ENCODE peak calls at places on chromosomes 4 and X, in seven cellular contexts. R is colonic mucosa, Z is AG10803, E is endothelial cell of umbilical vein, V is heart left ventricle, T is adrenal gland, X is MM.1S. I is an unnamed sample.

GRCh38 chr4:16050669-16051068 is 33.2 kb downstream of the PROM1 start:
- DNase-seq in R (no peak), Z (no peak), E (no peak), V (no peak), T (no peak), X (no peak), I (no peak)

GRCh38 chr4:4673070-4673469 is 131.2 kb upstream of the STX18 start:
- DNase-seq in R (peak), Z (peak), E (peak), V (no peak), T (no peak), X (no peak), I (no peak)

GRCh38 chr4:56320293-56320692 is 67.0 kb downstream of the AASDH start:
- DNase-seq in R (no peak), Z (peak), E (no peak), V (no peak), T (no peak), X (no peak), I (no peak)

GRCh38 chrX:128464091-128464490 is 411.9 kb upstream of the ACTRT1 start:
- DNase-seq in R (no peak), Z (no peak), E (no peak), V (no peak), T (no peak), X (no peak), I (no peak)

GRCh38 chrX:103211012-103211715 is 3.7 kb upstream of the BEX4 start:
- DNase-seq in R (peak), Z (peak), E (peak), V (no peak), T (peak), X (peak), I (no peak)

GRCh38 chr4:135777386-135777785 is 1575.8 kb upstream of the PABPC4L start:
- DNase-seq in R (no peak), Z (no peak), E (no peak), V (no peak), T (no peak), X (no peak), I (no peak)

GRCh38 chr4:39637572-39638357 is 900 bp downstream of the SMIM14 start:
- DNase-seq in R (peak), Z (peak), E (peak), V (peak), T (peak), X (peak), I (peak)

GRCh38 chrX:129318375-129318774 is 204.9 kb downstream of the SMARCA1 start:
- DNase-seq in R (peak), Z (peak), E (peak), V (no peak), T (no peak), X (peak), I (no peak)

GRCh38 chrX:115018944-115019343 is 1.5 kb upstream of the IL13RA2 start:
- DNase-seq in R (no peak), Z (peak), E (no peak), V (no peak), T (no peak), X (no peak), I (no peak)

GRCh38 chrX:119105826-119106225 is 21.8 kb downstream of the KIAA1210 start:
- DNase-seq in R (no peak), Z (peak), E (no peak), V (no peak), T (no peak), X (no peak), I (no peak)

GRCh38 chr4:188841523-188841922 is 702.3 kb downstream of the TRIML1 start:
- DNase-seq in R (no peak), Z (no peak), E (no peak), V (no peak), T (no peak), X (no peak), I (no peak)

GRCh38 chr4:177016541-177017141 is 223.9 kb upstream of the VEGFC start:
- DNase-seq in R (no peak), Z (peak), E (no peak), V (no peak), T (no peak), X (no peak), I (no peak)

GRCh38 chr4:123415977-123416376 is 19.4 kb downstream of the SPRY1 start:
- DNase-seq in R (no peak), Z (peak), E (peak), V (no peak), T (no peak), X (no peak), I (no peak)

GRCh38 chr4:123419885-123420743 is 23.5 kb downstream of the SPRY1 start:
- DNase-seq in R (no peak), Z (no peak), E (no peak), V (no peak), T (no peak), X (no peak), I (no peak)

GRCh38 chr4:123416462-123416861 is 19.9 kb downstream of the SPRY1 start:
- DNase-seq in R (no peak), Z (no peak), E (no peak), V (no peak), T (no peak), X (no peak), I (no peak)

GRCh38 chr4:123417813-123418212 is 21.2 kb downstream of the SPRY1 start:
- DNase-seq in R (no peak), Z (peak), E (no peak), V (no peak), T (no peak), X (no peak), I (no peak)

DNA sequence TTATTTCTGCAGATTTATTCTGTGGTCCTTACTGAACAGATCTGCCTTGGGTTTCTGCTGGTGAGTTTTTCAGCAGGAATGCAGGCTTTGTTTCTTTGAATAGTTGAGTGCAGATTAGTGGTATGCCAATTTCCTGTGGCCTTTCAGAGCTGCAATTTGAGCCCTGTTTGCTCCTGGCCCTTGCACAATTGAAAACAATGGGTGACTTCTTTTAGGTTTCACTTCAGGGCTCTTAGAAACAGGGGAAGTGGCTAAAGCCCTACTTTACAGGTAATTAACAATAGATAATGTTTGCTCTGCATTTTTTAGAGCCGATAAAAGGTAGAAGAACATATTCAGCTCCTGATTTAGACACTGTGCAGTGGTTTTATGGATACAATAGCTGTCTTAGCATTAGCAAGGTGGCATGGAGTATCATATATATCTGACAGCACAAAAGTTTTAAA is 21.9 kb downstream of the SPRY1 start:
- DNase-seq in R (no peak), Z (peak), E (peak), V (no peak), T (peak), X (peak), I (no peak)
- H3K4me3 ChIP-seq in R (no peak), Z (peak), E (no peak), V (no peak), T (no peak), X (peak), I (no peak)

DNA sequence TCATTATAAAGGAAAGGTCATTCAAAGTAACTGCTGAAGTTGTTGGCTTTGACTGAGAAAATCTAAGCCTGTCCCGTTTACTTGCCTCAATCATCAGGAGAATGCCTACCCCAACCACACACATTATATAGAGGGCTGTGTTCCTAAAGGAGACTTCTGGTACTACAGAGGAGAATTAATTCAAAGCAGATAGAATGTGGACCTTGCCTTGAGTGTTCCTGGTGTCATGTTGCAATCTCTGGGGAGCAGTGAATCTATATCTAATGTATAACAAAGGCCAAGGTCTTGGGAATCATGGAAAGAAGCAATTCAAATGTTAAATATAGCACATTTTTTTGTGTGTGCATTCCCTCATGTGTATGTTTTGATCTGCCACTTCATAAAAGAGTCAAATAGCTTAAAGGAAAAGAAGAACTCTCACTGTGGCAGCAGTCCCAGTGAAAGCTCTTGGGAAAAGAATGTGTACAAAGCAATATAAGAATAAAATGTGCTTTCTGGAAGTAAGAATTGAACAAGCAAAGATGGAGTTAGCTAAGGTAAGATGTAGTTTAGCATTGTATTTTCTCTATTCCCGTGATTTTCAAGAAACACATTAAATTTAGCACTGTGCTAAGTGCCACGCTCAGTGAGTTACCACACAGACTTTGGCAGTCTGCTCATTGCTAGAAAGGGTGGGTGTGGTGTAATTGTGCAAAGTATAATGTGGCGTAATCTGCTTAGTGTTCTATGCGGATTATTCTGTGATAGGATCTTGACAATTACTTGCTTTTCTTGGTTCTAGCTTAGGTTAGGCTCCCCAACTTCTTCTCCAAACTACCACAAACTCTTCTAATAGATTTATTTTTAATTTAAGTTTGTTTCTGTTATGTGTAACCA is 13.7 kb downstream of the ADH6 start:
- DNase-seq in R (peak), Z (peak), E (no peak), V (no peak), T (no peak), X (no peak), I (no peak)
- TF ChIP-seq CTCF in R (no peak), Z (peak), E (no peak), V (no peak), T (no peak), X (no peak), I (no peak)

DNA sequence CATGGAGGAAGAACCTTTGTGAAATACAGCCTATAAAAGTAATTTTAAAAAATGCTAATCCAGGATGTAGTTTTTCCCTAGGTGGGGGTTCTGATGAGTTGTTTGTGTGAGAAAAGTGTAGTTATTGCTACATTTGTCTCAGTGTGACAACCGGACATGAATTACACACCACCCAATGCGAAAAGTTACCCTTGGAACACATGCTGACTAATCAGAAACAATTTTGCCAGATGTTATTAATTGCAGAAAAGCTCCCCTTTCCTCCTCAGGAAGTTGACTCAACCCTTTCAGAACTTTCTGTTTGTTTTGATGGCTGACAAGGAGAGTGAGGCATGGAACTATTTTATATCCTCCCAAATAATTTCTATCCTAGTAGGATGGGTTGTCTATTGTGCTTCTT is 38.1 kb upstream of the EDA2R start:
- DNase-seq in R (no peak), Z (peak), E (peak), V (no peak), T (no peak), X (peak), I (no peak)
- H3K4me3 ChIP-seq in R (no peak), Z (no peak), E (no peak), V (no peak), T (no peak), X (no peak), I (no peak)

DNA sequence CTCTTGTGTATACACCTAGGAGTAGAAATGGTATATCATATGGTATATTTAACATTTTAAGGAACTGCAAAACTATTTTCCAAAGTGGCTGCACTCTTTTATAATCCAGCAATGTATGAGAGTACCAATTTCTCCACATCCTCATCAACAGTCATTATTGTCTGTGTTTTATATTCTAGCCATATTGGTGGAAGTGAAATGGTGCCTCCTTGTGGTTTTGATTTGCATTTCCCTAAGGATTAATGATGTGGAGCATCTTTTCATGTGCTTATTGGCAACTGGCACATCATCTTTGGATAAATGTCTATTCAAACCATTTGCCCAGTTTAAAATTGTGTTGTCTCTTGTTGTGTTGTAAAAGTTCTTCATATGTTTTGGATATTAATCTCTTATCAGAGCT is 9.6 kb downstream of the BMP15 start:
- DNase-seq in R (no peak), Z (peak), E (peak), V (no peak), T (no peak), X (no peak), I (no peak)
- TF ChIP-seq CTCF in R (peak), Z (peak), E (no peak), V (peak), T (no peak), X (peak), I (peak)

GRCh38 chrX:153245288-153245731 is 66.2 kb downstream of the MAGEA1 start:
- DNase-seq in R (no peak), Z (no peak), E (peak), V (no peak), T (no peak), X (no peak), I (no peak)
- H3K4me3 ChIP-seq in R (no peak), Z (no peak), E (no peak), V (no peak), T (no peak), X (no peak), I (no peak)

GRCh38 chrX:4277122-4277521 is 563.7 kb upstream of the PRKX start:
- DNase-seq in R (no peak), Z (no peak), E (no peak), V (no peak), T (no peak), X (peak), I (no peak)
- TF ChIP-seq CTCF in R (no peak), Z (no peak), E (no peak), V (no peak), T (no peak), X (peak), I (no peak)

GRCh38 chr4:173990126-173990878 is 293.2 kb downstream of the FBXO8 start:
- DNase-seq in R (no peak), Z (peak), E (peak), V (no peak), T (no peak), X (peak), I (no peak)
- H3K4me3 ChIP-seq in R (no peak), Z (no peak), E (no peak), V (no peak), T (no peak), X (no peak), I (no peak)

DNA sequence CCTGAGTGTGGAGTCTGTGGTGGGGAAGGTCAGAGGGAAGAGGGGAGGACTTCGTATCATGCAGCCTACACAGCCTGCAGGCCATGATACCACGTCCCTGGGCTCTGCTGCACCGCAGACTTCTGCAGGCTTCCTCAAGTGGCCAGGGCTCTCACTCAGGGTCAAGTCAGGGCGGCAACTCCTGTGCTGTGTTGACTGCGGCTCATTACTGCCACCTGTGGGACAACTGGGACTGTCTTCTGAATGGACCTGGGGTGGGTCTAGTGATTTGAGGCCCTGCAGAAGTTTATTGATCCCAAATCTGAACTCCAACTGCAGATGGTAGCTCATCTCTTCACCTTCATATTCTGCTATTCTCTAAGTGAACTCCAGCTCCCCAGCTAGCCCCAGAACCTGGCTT is 167.1 kb downstream of the NSUN7 start:
- DNase-seq in R (peak), Z (peak), E (peak), V (peak), T (peak), X (peak), I (no peak)
- TF ChIP-seq CTCF in R (peak), Z (peak), E (peak), V (peak), T (peak), X (peak), I (peak)

DNA sequence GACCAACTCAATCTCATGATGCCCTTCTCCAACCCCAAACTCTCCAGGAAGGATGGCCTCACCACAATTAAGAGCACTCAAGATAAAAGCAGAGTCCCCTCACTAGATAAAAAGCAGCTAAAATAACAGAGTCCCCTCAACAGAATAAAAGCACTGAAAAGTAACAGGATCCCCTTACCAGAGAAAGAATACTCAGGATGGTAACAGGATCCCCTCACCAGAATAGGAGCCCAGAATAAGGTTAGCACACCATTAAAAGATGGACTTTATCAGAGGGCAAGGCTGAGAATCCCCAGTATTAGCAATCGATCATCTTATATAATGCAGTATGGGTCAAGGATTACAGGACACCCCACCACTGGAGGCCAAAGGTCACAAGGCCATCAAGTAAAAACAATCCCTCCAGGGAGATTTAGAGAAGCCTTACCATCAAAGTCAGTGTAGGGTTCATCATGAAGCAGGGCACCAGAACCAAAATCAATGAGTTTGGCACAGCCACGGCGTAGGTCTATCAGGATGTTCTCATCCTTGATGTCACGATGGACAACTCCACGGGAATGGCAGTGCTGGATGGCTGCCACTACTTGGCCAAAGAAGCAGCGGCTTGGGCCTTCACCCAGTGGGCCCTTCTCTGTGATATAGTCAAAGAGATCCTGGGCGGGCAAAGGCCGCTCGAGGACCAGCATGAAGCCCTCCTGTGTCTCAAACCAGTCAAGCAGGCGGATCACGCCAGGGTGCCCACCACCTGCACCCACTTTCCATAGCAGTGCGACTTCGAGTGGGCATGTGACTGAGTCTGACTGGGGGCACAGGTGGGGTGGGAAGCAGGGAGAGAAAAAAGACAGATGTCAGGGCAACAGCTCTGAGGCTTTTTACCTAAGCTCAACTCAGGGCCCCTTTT is 3.4 kb upstream of the SLC35A2 start:
- DNase-seq in R (no peak), Z (no peak), E (no peak), V (no peak), T (no peak), X (no peak), I (peak)
- H3K4me3 ChIP-seq in R (no peak), Z (no peak), E (no peak), V (no peak), T (no peak), X (peak), I (no peak)

GRCh38 chr4:37531156-37531555 is 155.0 kb downstream of the RELL1 start:
- DNase-seq in R (no peak), Z (no peak), E (no peak), V (no peak), T (no peak), X (no peak), I (no peak)

GRCh38 chr4:37522996-37523395 is 163.2 kb downstream of the RELL1 start:
- DNase-seq in R (no peak), Z (no peak), E (no peak), V (no peak), T (no peak), X (no peak), I (no peak)

GRCh38 chr4:37530451-37530850 is 155.7 kb downstream of the RELL1 start:
- DNase-seq in R (no peak), Z (no peak), E (no peak), V (no peak), T (no peak), X (no peak), I (no peak)

GRCh38 chr4:37524267-37524666 is 161.9 kb downstream of the RELL1 start:
- DNase-seq in R (no peak), Z (no peak), E (no peak), V (no peak), T (no peak), X (no peak), I (no peak)

GRCh38 chr4:37528161-37528560 is 158.0 kb downstream of the RELL1 start:
- DNase-seq in R (no peak), Z (no peak), E (no peak), V (no peak), T (no peak), X (no peak), I (no peak)
- TF ChIP-seq CTCF in R (no peak), Z (no peak), E (no peak), V (no peak), T (no peak), X (no peak), I (peak)

I was measured in kidney.